ENCODE peak calls at places on chromosomes 2 and 18, in four cellular contexts. One of them, this sample, is unnamed.
A peak's percentile ranks its signal among the peaks of the same experiment; 100 is the strongest.

GRCh38 chr2:86764661-86765307 is 25.9 kb downstream of the CD8A start:
- DNase-seq in IMR-90: peak; percentile 49
- DNase-seq in H9: no peak
- DNase-seq in H1: no peak
- DNase-seq in this sample: peak; percentile 68

GRCh38 chr2:128408349-128409305 is 90.0 kb upstream of the HS6ST1 start:
- DNase-seq in IMR-90: peak; percentile 86
- DNase-seq in H9: no peak
- DNase-seq in H1: peak; percentile 40
- DNase-seq in this sample: no peak

GRCh38 chr18:55609426-55609825 is 21.4 kb upstream of the TCF4 start:
- DNase-seq in H1: no peak
- DNase-seq in H9: no peak
- DNase-seq in IMR-90: no peak
- DNase-seq in this sample: no peak

GRCh38 chr2:109523536-109524361 is 90.0 kb downstream of the SEPTIN10 start:
- DNase-seq in H1: no peak
- DNase-seq in H9: no peak
- DNase-seq in IMR-90: no peak
- DNase-seq in this sample: no peak

GRCh38 chr2:239770240-239770639 is 254.9 kb downstream of the NDUFA10 start:
- DNase-seq in H1: no peak
- DNase-seq in H9: no peak
- DNase-seq in IMR-90: no peak
- DNase-seq in this sample: no peak

GRCh38 chr18:56836173-56836572 is 185.0 kb downstream of the WDR7 start:
- DNase-seq in H1: no peak
- DNase-seq in H9: no peak
- DNase-seq in IMR-90: no peak
- DNase-seq in this sample: peak; percentile 18

GRCh38 chr2:191678437-191679110 is 638 bp downstream of the NABP1 start:
- DNase-seq in H1: peak; percentile 55
- DNase-seq in IMR-90: no peak
- DNase-seq in H9: peak; percentile 50
- DNase-seq in this sample: peak; percentile 73

GRCh38 chr18:76686737-76687231 is 135.6 kb upstream of the ZNF236 start:
- DNase-seq in H1: peak; percentile 67
- DNase-seq in H9: peak; percentile 59
- DNase-seq in IMR-90: peak; percentile 57
- DNase-seq in this sample: peak; percentile 64

GRCh38 chr18:28127763-28128737 is 48.9 kb downstream of the CDH2 start:
- DNase-seq in H9: no peak
- DNase-seq in IMR-90: peak; percentile 34
- DNase-seq in H1: no peak
- DNase-seq in this sample: peak; percentile 49

GRCh38 chr2:201622306-201622705 is 21.0 kb downstream of the TMEM237 start:
- DNase-seq in IMR-90: peak; percentile 8
- DNase-seq in H9: no peak
- DNase-seq in H1: no peak
- DNase-seq in this sample: no peak

GRCh38 chr2:55156326-55156725 is 75.8 kb downstream of the CLHC1 start:
- DNase-seq in H1: no peak
- DNase-seq in H9: no peak
- DNase-seq in IMR-90: peak; percentile 44
- DNase-seq in this sample: peak; percentile 43

GRCh38 chr2:239323473-239323872 is 77.3 kb downstream of the HDAC4 start:
- DNase-seq in IMR-90: no peak
- DNase-seq in H1: peak; percentile 33
- DNase-seq in H9: peak; percentile 10
- DNase-seq in this sample: no peak

GRCh38 chr18:46337206-46337710 is 233.1 kb downstream of the HAUS1 start:
- DNase-seq in H9: no peak
- DNase-seq in H1: no peak
- DNase-seq in IMR-90: no peak
- DNase-seq in this sample: no peak

GRCh38 chr18:23667114-23667513 is 4.4 kb upstream of the ANKRD29 start:
- DNase-seq in IMR-90: no peak
- DNase-seq in H1: no peak
- DNase-seq in H9: no peak
- DNase-seq in this sample: no peak

GRCh38 chr18:34691626-34692025 is 18.5 kb upstream of the DTNA start:
- DNase-seq in H1: no peak
- DNase-seq in IMR-90: no peak
- DNase-seq in H9: no peak
- DNase-seq in this sample: no peak

GRCh38 chr2:109351164-109351756 is 222.3 kb downstream of the SH3RF3 start:
- DNase-seq in H9: no peak
- DNase-seq in IMR-90: peak; percentile 87
- DNase-seq in H1: peak; percentile 33
- DNase-seq in this sample: no peak

GRCh38 chr2:65026154-65026553 is 30.1 kb upstream of the CEP68 start:
- DNase-seq in H9: no peak
- DNase-seq in H1: no peak
- DNase-seq in IMR-90: no peak
- DNase-seq in this sample: no peak

GRCh38 chr2:231615058-231615671 is 22.5 kb downstream of the TEX44 start:
- DNase-seq in IMR-90: no peak
- DNase-seq in H9: peak; percentile 69
- DNase-seq in H1: peak; percentile 71
- DNase-seq in this sample: peak; percentile 73

GRCh38 chr18:49563130-49563540 is 1.3 kb downstream of the LIPG start:
- DNase-seq in IMR-90: no peak
- DNase-seq in H9: no peak
- DNase-seq in H1: no peak
- DNase-seq in this sample: no peak

GRCh38 chr2:210287301-210287700 is 27.7 kb downstream of the MYL1 start:
- DNase-seq in H1: no peak
- DNase-seq in IMR-90: no peak
- DNase-seq in H9: no peak
- DNase-seq in this sample: peak; percentile 63

GRCh38 chr2:130391872-130392670 is 36.2 kb downstream of the PTPN18 start:
- DNase-seq in H1: no peak
- DNase-seq in IMR-90: peak; percentile 45
- DNase-seq in H9: no peak
- DNase-seq in this sample: no peak

GRCh38 chr2:195319112-195319460 is 337.9 kb upstream of the SLC39A10 start:
- DNase-seq in IMR-90: peak; percentile 75
- DNase-seq in H1: no peak
- DNase-seq in H9: no peak
- DNase-seq in this sample: peak; percentile 26

GRCh38 chr2:202064206-202064880 is 8.7 kb upstream of the KIAA2012 start:
- DNase-seq in IMR-90: peak; percentile 94
- DNase-seq in H9: peak; percentile 53
- DNase-seq in H1: no peak
- DNase-seq in this sample: peak; percentile 32

GRCh38 chr2:24122356-24123211 is 550 bp downstream of the PFN4 start:
- DNase-seq in H1: no peak
- DNase-seq in IMR-90: peak; percentile 3
- DNase-seq in H9: no peak
- DNase-seq in this sample: peak; percentile 12

GRCh38 chr2:121071058-121071504 is 213.9 kb downstream of the TFCP2L1 start:
- DNase-seq in H1: peak; percentile 98
- DNase-seq in H9: peak; percentile 84
- DNase-seq in IMR-90: peak; percentile 31
- DNase-seq in this sample: peak; percentile 62

GRCh38 chr2:11348209-11348749 is 3.8 kb upstream of the ROCK2 start:
- DNase-seq in IMR-90: no peak
- DNase-seq in H1: no peak
- DNase-seq in H9: no peak
- DNase-seq in this sample: no peak

GRCh38 chr18:9708057-9708881 is at the start of gene RAB31:
- DNase-seq in H1: peak; percentile 66
- DNase-seq in H9: peak; percentile 62
- DNase-seq in IMR-90: peak; percentile 72
- DNase-seq in this sample: peak; percentile 79

GRCh38 chr2:241882090-241882625 is 12.6 kb downstream of the RTP5 start:
- DNase-seq in IMR-90: no peak
- DNase-seq in H9: no peak
- DNase-seq in H1: no peak
- DNase-seq in this sample: no peak

DNA sequence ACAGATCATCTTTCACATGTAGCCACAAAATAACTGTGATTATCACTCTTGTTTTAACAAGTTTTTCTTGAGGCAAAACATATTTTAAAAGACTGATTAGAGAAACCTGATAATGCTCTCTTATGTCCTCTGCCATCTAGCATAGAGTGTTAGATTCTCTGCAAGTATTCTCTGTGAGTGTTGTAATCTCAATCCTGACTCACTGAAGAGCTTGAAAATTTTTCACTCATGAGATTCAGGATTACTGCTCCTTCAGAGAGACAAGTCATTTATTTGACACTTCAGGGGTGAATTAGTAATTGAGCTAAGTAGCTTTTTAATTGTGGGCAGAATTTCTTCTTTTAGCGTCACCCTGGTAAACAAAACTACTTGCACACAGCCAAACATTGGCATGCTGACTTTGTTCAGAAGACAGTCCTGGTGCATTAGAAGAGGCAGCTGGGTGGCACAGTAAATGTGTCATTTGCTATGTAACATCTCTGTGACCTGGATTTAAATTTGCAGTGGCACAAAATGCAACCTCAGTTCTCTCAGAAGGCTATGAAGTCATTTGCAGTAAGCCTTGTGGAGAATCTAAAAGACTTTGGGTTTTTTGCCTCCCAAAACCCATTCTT is 172.9 kb downstream of the LRP1B start:
- DNase-seq in H9: no peak
- DNase-seq in H1: no peak
- DNase-seq in IMR-90: no peak
- DNase-seq in this sample: peak; percentile 47
- H3K56ac ChIP-seq in H9: no peak overlapping the region
- H3K56ac ChIP-seq in H1: no peak overlapping the region
- H3K56ac ChIP-seq in IMR-90: no peak overlapping the region
- H3K56ac ChIP-seq in this sample: peak overlapping the region; percentile 26

DNA sequence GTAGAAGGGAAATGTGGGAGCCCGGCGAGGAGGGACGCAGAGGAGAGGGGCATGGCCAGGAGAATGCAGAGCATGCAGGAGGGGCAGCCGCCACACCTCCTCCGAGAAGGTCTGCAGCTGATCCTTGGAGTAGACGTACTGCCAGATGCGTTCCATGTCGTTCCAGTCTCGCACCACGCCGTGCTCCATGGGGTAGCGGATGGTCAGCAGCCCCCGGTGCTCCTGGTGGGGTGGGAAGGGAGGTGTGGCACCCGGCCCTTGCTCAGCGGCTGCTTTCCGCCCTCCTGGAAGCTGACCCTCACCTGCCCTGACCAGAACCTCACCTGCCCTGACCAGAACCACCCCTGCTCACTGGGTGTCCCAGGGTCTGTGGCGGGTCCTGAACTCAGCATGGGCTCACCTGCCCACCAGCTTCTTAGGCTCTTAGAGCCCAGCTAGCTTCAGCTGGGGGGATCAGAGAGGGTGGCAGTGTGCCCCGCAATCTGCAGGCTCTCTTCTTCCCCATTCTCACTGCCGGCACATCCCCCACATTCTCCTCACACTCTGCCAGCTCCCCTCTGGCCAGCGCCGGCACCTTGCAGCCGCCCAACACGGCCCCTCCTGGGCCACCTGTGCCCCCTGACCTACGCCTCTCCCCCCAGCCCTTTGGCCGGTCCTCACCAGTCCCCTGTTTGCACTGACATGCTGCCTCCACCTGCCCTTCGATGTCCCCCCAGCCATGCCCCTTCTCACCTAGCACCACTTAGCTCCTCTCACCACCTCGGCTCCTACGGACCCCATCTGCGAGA is 4.4 kb downstream of the ACTR1B start:
- DNase-seq in IMR-90: no peak
- DNase-seq in H1: no peak
- DNase-seq in H9: no peak
- DNase-seq in this sample: no peak
- H3K4ac ChIP-seq in IMR-90: no peak overlapping the region
- H3K4ac ChIP-seq in H1: no peak overlapping the region
- H3K4ac ChIP-seq in H9: no peak overlapping the region
- H3K4ac ChIP-seq in this sample: no peak overlapping the region

DNA sequence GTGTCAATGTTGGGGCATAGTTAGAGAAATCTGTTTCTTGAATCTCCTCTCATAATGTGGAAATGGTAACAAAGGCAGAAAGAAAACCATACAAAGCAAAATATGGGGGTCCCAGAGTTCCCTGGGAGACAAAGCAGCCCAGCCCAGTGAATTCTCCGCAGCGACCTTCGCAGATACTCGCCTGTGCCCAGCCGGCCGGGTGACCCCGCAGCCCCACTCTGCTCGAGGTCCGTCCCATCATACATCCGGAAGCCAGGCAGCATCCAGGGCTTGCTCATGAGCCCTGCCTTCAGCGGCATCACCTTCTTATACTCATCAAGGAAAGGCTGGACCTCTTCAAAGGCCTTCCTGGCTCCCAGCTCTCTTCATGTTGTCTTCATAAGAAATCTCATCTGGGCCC is 774.8 kb upstream of the ID2 start:
- DNase-seq in IMR-90: no peak
- DNase-seq in H9: no peak
- DNase-seq in H1: no peak
- DNase-seq in this sample: no peak
- H2BK15ac ChIP-seq in IMR-90: no peak overlapping the region
- H2BK15ac ChIP-seq in H9: no peak overlapping the region
- H2BK15ac ChIP-seq in H1: no peak overlapping the region
- H2BK15ac ChIP-seq in this sample: no peak overlapping the region

DNA sequence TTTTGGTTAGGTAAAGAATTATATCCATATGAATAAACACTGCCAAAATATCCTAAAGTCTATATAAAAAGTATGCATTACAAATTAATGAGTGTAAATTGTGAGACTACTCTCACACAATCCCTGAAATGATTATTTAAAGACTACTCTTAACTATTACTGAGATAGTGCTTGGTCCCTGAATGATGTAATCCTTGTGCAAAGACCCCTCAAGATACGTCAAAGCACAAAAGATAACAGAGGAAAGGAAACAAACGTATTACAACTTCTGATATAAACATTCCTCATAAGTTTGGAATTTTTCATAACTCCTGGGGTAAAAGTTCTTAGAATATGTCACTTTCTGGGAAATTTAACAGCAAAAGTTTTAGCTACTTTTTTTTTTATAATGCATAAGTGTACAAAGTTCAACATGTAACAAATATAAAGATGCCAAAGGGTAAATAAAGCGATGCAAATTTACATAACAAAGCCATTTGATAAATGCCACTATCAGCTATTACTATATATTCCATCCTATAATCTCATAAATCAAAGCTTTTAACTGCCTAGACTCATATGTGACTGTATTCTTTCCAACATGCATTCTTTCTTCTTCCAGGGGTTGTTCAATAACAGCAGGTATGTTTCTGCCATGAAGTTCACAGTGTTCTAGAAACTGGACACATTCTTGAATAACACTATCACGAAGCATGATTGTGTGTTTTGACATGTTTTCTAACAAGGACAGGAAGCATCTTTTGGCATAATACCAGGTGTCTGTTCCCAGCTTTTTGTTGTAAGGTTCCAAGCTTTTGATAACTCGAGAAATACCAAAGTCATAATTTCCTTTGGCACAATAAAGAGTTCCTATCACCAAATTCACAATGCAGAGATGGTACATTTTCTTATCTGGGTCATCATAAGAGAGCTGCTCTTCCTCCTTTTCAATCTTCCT is 158.0 kb downstream of the AGPS start:
- DNase-seq in H1: no peak
- DNase-seq in H9: no peak
- DNase-seq in IMR-90: peak; percentile 65
- DNase-seq in this sample: no peak
- H3K56ac ChIP-seq in H1: no peak overlapping the region
- H3K56ac ChIP-seq in H9: no peak overlapping the region
- H3K56ac ChIP-seq in IMR-90: no peak overlapping the region
- H3K56ac ChIP-seq in this sample: no peak overlapping the region

This sample was measured in mesendoderm.